ENCODE peak calls at places on chromosomes 6 and 20, in ten cellular contexts. P is PC-3, J is heart left ventricle, D is SK-N-SH, B is adrenal gland, Q is lower lobe of right lung, L is endothelial cell, V is progenitor cell of endocrine pancreas, T is lower leg skin, Y is GM06990. G is an unnamed sample.

GRCh38 chr6:109455502-109456282 is at the start of gene MICAL1:
- DNase-seq in D (peak), J (peak), T (peak), Y (peak), P (peak), Q (peak), L (peak), V (peak), B (peak), G (no peak)

GRCh38 chr20:63475209-63475608 is 2.8 kb upstream of the KCNQ2 start:
- DNase-seq in B (peak), V (peak), T (no peak), D (no peak), Y (no peak), P (no peak), Q (no peak), J (no peak), L (peak), G (no peak)

GRCh38 chr6:154001494-154002285 is 37.4 kb upstream of the OPRM1 start:
- DNase-seq in D (no peak), J (no peak), V (no peak), T (no peak), P (no peak), B (no peak), L (no peak), Q (no peak), Y (no peak), G (no peak)

GRCh38 chr20:54368578-54368977 is 106.8 kb upstream of the DOK5 start:
- DNase-seq in V (no peak), D (no peak), Q (no peak), Y (no peak), B (no peak), J (no peak), T (no peak), P (no peak), L (no peak), G (no peak)

GRCh38 chr6:139600919-139601470 is 226.5 kb upstream of the CITED2 start:
- DNase-seq in D (no peak), J (no peak), P (no peak), L (no peak), T (no peak), B (no peak), V (no peak), Y (peak), Q (no peak), G (no peak)

GRCh38 chr6:16154904-16155303 is 26.0 kb downstream of the MYLIP start:
- DNase-seq in B (peak), L (no peak), V (no peak), T (no peak), P (peak), J (peak), Q (no peak), D (no peak), Y (no peak), G (no peak)

GRCh38 chr20:34938466-34939163 is 17.0 kb downstream of the GSS start:
- DNase-seq in Y (no peak), Q (peak), L (no peak), P (no peak), D (no peak), J (peak), B (peak), V (no peak), T (no peak), G (no peak)

GRCh38 chr6:151359486-151359885 is 31.9 kb downstream of the ZBTB2 start:
- DNase-seq in T (no peak), J (no peak), D (no peak), B (no peak), P (no peak), L (no peak), Q (no peak), Y (no peak), V (no peak), G (no peak)

GRCh38 chr20:63706852-63707557 is 771 bp downstream of the ARFRP1 start:
- DNase-seq in D (peak), T (peak), J (peak), V (peak), Q (peak), Y (peak), B (peak), P (peak), L (peak), G (peak)

GRCh38 chr6:144104488-144104887 is 9.1 kb upstream of the SF3B5 start:
- DNase-seq in P (no peak), J (no peak), Q (no peak), Y (no peak), V (no peak), B (no peak), D (no peak), L (no peak), T (no peak), G (no peak)

GRCh38 chr6:115854866-115855665 is 205.6 kb downstream of the FRK start:
- DNase-seq in B (no peak), J (no peak), V (no peak), D (no peak), Q (no peak), L (no peak), P (no peak), Y (no peak), T (no peak), G (no peak)

GRCh38 chr6:75317503-75318206 is 33.1 kb upstream of the TMEM30A start:
- DNase-seq in D (no peak), L (no peak), J (no peak), B (no peak), Y (no peak), T (no peak), P (no peak), V (no peak), Q (no peak), G (no peak)

GRCh38 chr6:157840776-157841175 is 17.7 kb downstream of the SNX9 start:
- DNase-seq in Q (no peak), B (no peak), Y (no peak), T (no peak), L (no peak), D (no peak), V (no peak), P (peak), J (no peak), G (no peak)

GRCh38 chr6:53179961-53180651 is 31.5 kb upstream of the GCM1 start:
- DNase-seq in J (peak), Q (peak), T (no peak), Y (no peak), V (no peak), D (no peak), L (no peak), B (peak), P (no peak), G (no peak)

GRCh38 chr20:25061821-25062530 is 4.0 kb upstream of the ACSS1 start:
- DNase-seq in B (peak), D (no peak), Y (no peak), L (no peak), V (no peak), P (no peak), Q (no peak), T (peak), J (no peak), G (no peak)

GRCh38 chr6:80605165-80605989 is 498.9 kb downstream of the BCKDHB start:
- DNase-seq in Q (no peak), B (no peak), V (no peak), T (no peak), L (peak), J (no peak), P (peak), Y (no peak), D (peak), G (no peak)

GRCh38 chr20:37382539-37383120 is 36.7 kb downstream of the SRC start:
- DNase-seq in Y (no peak), T (no peak), Q (peak), B (peak), J (no peak), L (no peak), P (no peak), V (no peak), D (peak), G (no peak)

GRCh38 chr6:149169761-149170359 is 147.7 kb upstream of the TAB2 start:
- DNase-seq in Q (no peak), L (no peak), P (peak), B (no peak), V (no peak), Y (no peak), J (no peak), T (no peak), D (no peak), G (no peak)

GRCh38 chr20:47854687-47855212 is 69.5 kb upstream of the SULF2 start:
- DNase-seq in B (peak), L (peak), D (peak), J (no peak), T (no peak), Q (no peak), P (peak), Y (no peak), V (no peak), G (no peak)

GRCh38 chr6:3660473-3660872 is 91.0 kb downstream of the PXDC1 start:
- DNase-seq in J (no peak), L (no peak), D (no peak), V (no peak), B (no peak), T (no peak), Y (no peak), Q (no peak), P (no peak), G (no peak)

GRCh38 chr6:30152019-30152673 is 8.9 kb downstream of the TRIM10 start:
- DNase-seq in P (peak), B (no peak), J (no peak), V (no peak), L (no peak), D (no peak), T (no peak), Y (no peak), Q (no peak), G (no peak)

GRCh38 chr6:49142422-49143151 is 320.5 kb downstream of the MMUT start:
- DNase-seq in L (no peak), J (no peak), P (no peak), T (no peak), D (no peak), B (no peak), V (no peak), Q (no peak), Y (no peak), G (no peak)

GRCh38 chr6:105677671-105678475 is 275.0 kb upstream of the PREP start:
- DNase-seq in Q (no peak), T (no peak), V (no peak), Y (no peak), L (no peak), D (no peak), J (no peak), B (no peak), P (no peak), G (no peak)

GRCh38 chr20:44629542-44629941 is 22.0 kb downstream of the ADA start:
- DNase-seq in Q (no peak), Y (no peak), B (no peak), V (no peak), L (no peak), P (no peak), T (no peak), J (no peak), D (peak), G (no peak)

GRCh38 chr20:3846740-3847418 is at the start of gene MAVS:
- DNase-seq in L (peak), Y (peak), J (peak), Q (peak), P (peak), B (peak), V (peak), T (peak), D (peak), G (peak)
- TF ChIP-seq CTCF in L (no peak), Y (peak), J (no peak), Q (peak), P (no peak), B (no peak), V (peak), T (no peak), D (no peak), G (no peak)

GRCh38 chr20:5000263-5001173 is 792 bp downstream of the SLC23A2 start:
- DNase-seq in Y (peak), Q (peak), J (peak), D (peak), B (peak), P (no peak), V (peak), T (peak), L (peak), G (peak)

GRCh38 chr20:5001174-5002076 is at the start of gene SLC23A2:
- DNase-seq in B (peak), D (peak), Y (peak), T (no peak), J (peak), Q (peak), V (peak), L (peak), P (peak), G (peak)

GRCh38 chr20:4999788-5000187 is 1.5 kb downstream of the SLC23A2 start:
- DNase-seq in V (no peak), Y (no peak), J (no peak), T (no peak), P (no peak), L (no peak), Q (no peak), B (no peak), D (no peak), G (no peak)

GRCh38 chr20:4997207-4997606 is 4.1 kb downstream of the SLC23A2 start:
- DNase-seq in Y (no peak), B (peak), J (no peak), L (no peak), D (no peak), V (no peak), Q (no peak), T (no peak), P (no peak), G (no peak)

GRCh38 chr20:4998160-4998651 is 3.1 kb downstream of the SLC23A2 start:
- DNase-seq in T (no peak), B (no peak), J (no peak), V (no peak), D (no peak), Y (no peak), Q (no peak), L (no peak), P (peak), G (no peak)
- TF ChIP-seq CTCF in T (no peak), B (no peak), J (no peak), V (peak), D (no peak), Y (peak), Q (no peak), L (peak), P (peak), G (no peak)

DNA sequence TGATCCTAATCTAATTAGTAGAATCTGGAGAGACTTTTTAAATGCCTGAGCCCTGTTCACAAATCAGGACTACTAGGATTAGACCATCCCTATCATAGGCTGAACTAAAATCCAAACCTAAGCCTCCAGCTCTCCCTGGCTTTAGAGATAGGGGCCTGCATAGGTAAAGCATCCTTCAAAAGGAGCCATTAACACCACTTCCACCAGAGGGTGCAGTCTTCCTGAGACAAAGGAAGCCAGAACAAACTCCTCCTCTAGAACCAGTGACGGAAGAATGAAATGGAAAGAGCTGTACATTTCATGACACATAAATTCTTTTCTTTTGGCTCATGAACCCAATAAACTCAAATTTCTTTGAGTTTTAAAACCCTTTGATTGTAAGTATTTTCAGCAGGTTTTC is 291.2 kb upstream of the ADGRB3 start:
- DNase-seq in Y (no peak), V (no peak), J (no peak), D (peak), T (no peak), Q (no peak), L (peak), B (no peak), P (peak), G (no peak)
- TF ChIP-seq CTCF in Y (peak), V (peak), J (peak), D (peak), T (no peak), Q (peak), L (peak), B (peak), P (peak), G (no peak)

DNA sequence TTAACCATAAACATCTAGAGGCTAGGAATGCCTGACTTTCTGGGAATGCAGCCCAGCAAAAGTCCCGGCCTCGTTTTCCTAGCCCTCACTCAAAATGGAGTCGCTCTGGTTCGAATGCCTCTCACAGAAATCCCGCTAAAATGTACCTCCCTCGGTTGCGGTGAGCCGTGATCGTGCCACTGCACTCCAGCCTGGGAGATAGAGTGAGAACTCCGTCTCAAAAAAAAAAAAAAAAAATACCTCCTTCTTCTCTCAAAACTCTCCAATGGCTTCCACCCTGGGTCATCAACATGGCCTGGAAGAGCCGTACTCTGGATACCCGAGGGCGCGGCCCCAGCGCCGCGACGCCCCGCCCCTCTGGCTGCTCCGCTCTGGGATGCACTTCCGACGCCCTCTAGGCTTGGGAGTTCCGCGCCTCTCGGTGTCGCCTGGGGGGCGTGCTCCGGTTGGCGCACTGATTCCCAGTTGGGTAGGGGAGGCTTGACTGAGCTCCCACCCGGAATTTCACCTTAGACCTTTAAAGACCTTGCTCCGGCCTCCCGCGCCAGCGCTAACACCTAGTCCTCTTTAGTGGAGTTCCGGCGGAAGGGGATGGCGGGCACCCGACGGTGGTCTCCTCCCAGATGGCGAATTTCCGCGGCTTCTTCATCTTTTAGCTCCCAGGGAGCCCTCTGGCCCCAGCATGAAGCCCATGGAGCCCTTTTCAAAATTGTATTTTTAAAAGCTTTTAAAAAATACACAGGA is 12.3 kb downstream of the HMGN4 start:
- DNase-seq in Y (peak), V (peak), Q (peak), T (no peak), J (peak), L (peak), D (peak), B (no peak), P (peak), G (peak)
- TF ChIP-seq CTCF in Y (peak), V (peak), Q (no peak), T (no peak), J (no peak), L (no peak), D (no peak), B (no peak), P (no peak), G (no peak)

GRCh38 chr6:77926198-77926752 is 273.4 kb downstream of the MEI4 start:
- DNase-seq in B (no peak), J (no peak), P (peak), L (no peak), D (no peak), Y (no peak), V (no peak), T (no peak), Q (no peak), G (no peak)
- TF ChIP-seq CTCF in B (no peak), J (no peak), P (peak), L (no peak), D (peak), Y (peak), V (peak), T (no peak), Q (no peak), G (no peak)

GRCh38 chr20:49482621-49483017 is at the start of gene KCNB1:
- DNase-seq in Q (peak), Y (peak), J (peak), P (peak), T (no peak), B (peak), V (peak), L (peak), D (peak), G (peak)
- TF ChIP-seq CTCF in Q (no peak), Y (no peak), J (no peak), P (no peak), T (no peak), B (peak), V (peak), L (no peak), D (no peak), G (no peak)